ENCODE peak calls at places on chromosomes 12 and 14, in ten cellular contexts. One of them, this sample, is unnamed.

GRCh38 chr14:98858561-98858960 is 413.4 kb downstream of the BCL11B start:
- DNase-seq in AG04450: no peak
- DNase-seq in lower leg skin: peak; percentile 69
- DNase-seq in fibroblast of mammary gland: no peak
- DNase-seq in endothelial cell: no peak
- DNase-seq in GM13977: no peak
- DNase-seq in GM10248: no peak
- DNase-seq in tibial nerve: no peak
- DNase-seq in glutamatergic neuron: no peak
- DNase-seq in BJ: no peak
- DNase-seq in this sample: no peak

GRCh38 chr14:24673534-24674203 is 39.7 kb upstream of the GZMB start:
- DNase-seq in BJ: no peak
- DNase-seq in lower leg skin: no peak
- DNase-seq in endothelial cell: no peak
- DNase-seq in AG04450: no peak
- DNase-seq in fibroblast of mammary gland: no peak
- DNase-seq in GM10248: peak; percentile 17
- DNase-seq in tibial nerve: no peak
- DNase-seq in GM13977: no peak
- DNase-seq in glutamatergic neuron: no peak
- DNase-seq in this sample: no peak

GRCh38 chr12:104356231-104357115 is 52.9 kb downstream of the EID3 start:
- DNase-seq in BJ: no peak
- DNase-seq in AG04450: no peak
- DNase-seq in fibroblast of mammary gland: no peak
- DNase-seq in tibial nerve: no peak
- DNase-seq in GM10248: no peak
- DNase-seq in lower leg skin: peak; percentile 75
- DNase-seq in GM13977: no peak
- DNase-seq in glutamatergic neuron: no peak
- DNase-seq in endothelial cell: no peak
- DNase-seq in this sample: no peak

GRCh38 chr14:69002069-69002468 is 23.0 kb upstream of the ACTN1 start:
- DNase-seq in AG04450: no peak
- DNase-seq in GM10248: no peak
- DNase-seq in tibial nerve: no peak
- DNase-seq in fibroblast of mammary gland: peak; percentile 41
- DNase-seq in glutamatergic neuron: no peak
- DNase-seq in lower leg skin: no peak
- DNase-seq in endothelial cell: peak; percentile 8
- DNase-seq in BJ: no peak
- DNase-seq in GM13977: no peak
- DNase-seq in this sample: no peak

GRCh38 chr14:92676448-92677086 is 71.9 kb downstream of the LGMN start:
- DNase-seq in lower leg skin: no peak
- DNase-seq in GM10248: no peak
- DNase-seq in GM13977: no peak
- DNase-seq in fibroblast of mammary gland: no peak
- DNase-seq in glutamatergic neuron: no peak
- DNase-seq in endothelial cell: no peak
- DNase-seq in BJ: no peak
- DNase-seq in tibial nerve: no peak
- DNase-seq in AG04450: no peak
- DNase-seq in this sample: no peak

GRCh38 chr12:106584104-106585064 is 1.6 kb downstream of the RFX4 start:
- DNase-seq in fibroblast of mammary gland: no peak
- DNase-seq in BJ: no peak
- DNase-seq in glutamatergic neuron: peak; percentile 56
- DNase-seq in AG04450: no peak
- DNase-seq in GM13977: no peak
- DNase-seq in endothelial cell: no peak
- DNase-seq in lower leg skin: no peak
- DNase-seq in GM10248: no peak
- DNase-seq in tibial nerve: no peak
- DNase-seq in this sample: no peak

GRCh38 chr14:65173973-65174693 is 71.8 kb upstream of the MAX start:
- DNase-seq in tibial nerve: no peak
- DNase-seq in GM13977: no peak
- DNase-seq in AG04450: no peak
- DNase-seq in GM10248: no peak
- DNase-seq in glutamatergic neuron: no peak
- DNase-seq in fibroblast of mammary gland: no peak
- DNase-seq in lower leg skin: no peak
- DNase-seq in BJ: no peak
- DNase-seq in endothelial cell: no peak
- DNase-seq in this sample: no peak

GRCh38 chr12:3576891-3577290 is 85.9 kb downstream of the PRMT8 start:
- DNase-seq in glutamatergic neuron: no peak
- DNase-seq in AG04450: no peak
- DNase-seq in lower leg skin: no peak
- DNase-seq in tibial nerve: no peak
- DNase-seq in BJ: no peak
- DNase-seq in GM10248: no peak
- DNase-seq in GM13977: no peak
- DNase-seq in fibroblast of mammary gland: no peak
- DNase-seq in endothelial cell: no peak
- DNase-seq in this sample: no peak

GRCh38 chr12:52023182-52023975 is 16.6 kb downstream of the TAMALIN start:
- DNase-seq in lower leg skin: peak; percentile 98
- DNase-seq in GM13977: peak; percentile 96
- DNase-seq in BJ: no peak
- DNase-seq in GM10248: peak; percentile 92
- DNase-seq in tibial nerve: peak; percentile 84
- DNase-seq in fibroblast of mammary gland: peak; percentile 48
- DNase-seq in AG04450: no peak
- DNase-seq in glutamatergic neuron: peak; percentile 92
- DNase-seq in endothelial cell: peak; percentile 88
- DNase-seq in this sample: peak; percentile 95

GRCh38 chr12:30997685-30998440 is 71.3 kb downstream of the TSPAN11 start:
- DNase-seq in BJ: no peak
- DNase-seq in glutamatergic neuron: peak; percentile 15
- DNase-seq in GM10248: no peak
- DNase-seq in GM13977: no peak
- DNase-seq in tibial nerve: no peak
- DNase-seq in lower leg skin: no peak
- DNase-seq in AG04450: no peak
- DNase-seq in endothelial cell: no peak
- DNase-seq in fibroblast of mammary gland: no peak
- DNase-seq in this sample: no peak

GRCh38 chr12:123389560-123390351 is 5.8 kb downstream of the KMT5A start:
- DNase-seq in lower leg skin: peak; percentile 89
- DNase-seq in tibial nerve: no peak
- DNase-seq in endothelial cell: peak; percentile 28
- DNase-seq in AG04450: no peak
- DNase-seq in GM10248: peak; percentile 76
- DNase-seq in BJ: no peak
- DNase-seq in glutamatergic neuron: peak; percentile 38
- DNase-seq in fibroblast of mammary gland: no peak
- DNase-seq in GM13977: peak; percentile 73
- DNase-seq in this sample: peak; percentile 82

GRCh38 chr14:102512713-102513373 is 3.3 kb upstream of the ANKRD9 start:
- DNase-seq in lower leg skin: no peak
- DNase-seq in tibial nerve: no peak
- DNase-seq in fibroblast of mammary gland: no peak
- DNase-seq in BJ: no peak
- DNase-seq in endothelial cell: no peak
- DNase-seq in glutamatergic neuron: no peak
- DNase-seq in AG04450: no peak
- DNase-seq in GM13977: no peak
- DNase-seq in GM10248: no peak
- DNase-seq in this sample: no peak

GRCh38 chr12:26010293-26010821 is 51.9 kb downstream of the RASSF8 start:
- DNase-seq in GM10248: no peak
- DNase-seq in BJ: no peak
- DNase-seq in tibial nerve: no peak
- DNase-seq in lower leg skin: no peak
- DNase-seq in fibroblast of mammary gland: peak; percentile 43
- DNase-seq in endothelial cell: no peak
- DNase-seq in GM13977: no peak
- DNase-seq in AG04450: no peak
- DNase-seq in glutamatergic neuron: no peak
- DNase-seq in this sample: no peak

GRCh38 chr12:26011099-26011498 is 52.6 kb downstream of the RASSF8 start:
- DNase-seq in lower leg skin: no peak
- DNase-seq in GM10248: no peak
- DNase-seq in tibial nerve: no peak
- DNase-seq in GM13977: no peak
- DNase-seq in glutamatergic neuron: no peak
- DNase-seq in BJ: peak; percentile 81
- DNase-seq in AG04450: peak; percentile 74
- DNase-seq in fibroblast of mammary gland: peak; percentile 93
- DNase-seq in endothelial cell: no peak
- DNase-seq in this sample: no peak

GRCh38 chr12:26009593-26009992 is 51.1 kb downstream of the RASSF8 start:
- DNase-seq in lower leg skin: no peak
- DNase-seq in GM13977: no peak
- DNase-seq in BJ: no peak
- DNase-seq in glutamatergic neuron: no peak
- DNase-seq in tibial nerve: no peak
- DNase-seq in GM10248: no peak
- DNase-seq in fibroblast of mammary gland: no peak
- DNase-seq in endothelial cell: no peak
- DNase-seq in AG04450: no peak
- DNase-seq in this sample: no peak

GRCh38 chr12:26003065-26003464 is 44.6 kb downstream of the RASSF8 start:
- DNase-seq in AG04450: no peak
- DNase-seq in tibial nerve: no peak
- DNase-seq in GM13977: no peak
- DNase-seq in GM10248: no peak
- DNase-seq in lower leg skin: no peak
- DNase-seq in BJ: no peak
- DNase-seq in fibroblast of mammary gland: no peak
- DNase-seq in glutamatergic neuron: no peak
- DNase-seq in endothelial cell: no peak
- DNase-seq in this sample: no peak

DNA sequence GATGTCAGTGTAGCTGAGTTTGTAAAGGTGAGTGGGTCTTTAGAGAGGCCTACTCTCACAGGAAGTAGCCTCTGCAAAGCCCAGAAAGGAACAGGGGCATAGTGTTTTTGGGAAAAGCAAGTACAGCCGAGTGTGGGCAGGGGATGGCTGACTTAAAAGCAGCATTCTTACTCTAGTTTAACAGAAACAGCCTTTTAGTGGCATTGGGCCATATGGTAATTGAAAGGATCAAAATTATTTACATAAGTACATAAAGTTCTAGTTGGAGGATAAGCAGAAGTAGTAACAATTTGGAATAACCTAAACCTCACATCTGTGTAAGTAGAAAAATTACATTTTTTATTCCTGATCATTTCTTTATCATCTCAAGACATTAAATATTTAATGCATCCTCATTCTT is 49.1 kb downstream of the RASSF8 start:
- DNase-seq in fibroblast of mammary gland: no peak
- DNase-seq in tibial nerve: no peak
- DNase-seq in BJ: no peak
- DNase-seq in glutamatergic neuron: no peak
- DNase-seq in AG04450: no peak
- DNase-seq in GM10248: no peak
- DNase-seq in GM13977: no peak
- DNase-seq in endothelial cell: no peak
- DNase-seq in lower leg skin: no peak
- DNase-seq in this sample: no peak
- TF ChIP-seq CTCF in fibroblast of mammary gland: no peak
- TF ChIP-seq CTCF in tibial nerve: no peak
- TF ChIP-seq CTCF in BJ: no peak
- TF ChIP-seq CTCF in glutamatergic neuron: no peak
- TF ChIP-seq CTCF in AG04450: no peak
- TF ChIP-seq CTCF in GM10248: no peak
- TF ChIP-seq CTCF in GM13977: no peak
- TF ChIP-seq CTCF in endothelial cell: no peak
- TF ChIP-seq CTCF in lower leg skin: no peak
- TF ChIP-seq CTCF in this sample: no peak

GRCh38 chr14:54025661-54026060 is 69.0 kb upstream of the BMP4 start:
- DNase-seq in tibial nerve: no peak
- DNase-seq in lower leg skin: no peak
- DNase-seq in fibroblast of mammary gland: peak; percentile 25
- DNase-seq in glutamatergic neuron: no peak
- DNase-seq in BJ: no peak
- DNase-seq in GM13977: no peak
- DNase-seq in AG04450: no peak
- DNase-seq in endothelial cell: no peak
- DNase-seq in GM10248: no peak
- DNase-seq in this sample: no peak
- TF ChIP-seq CTCF in tibial nerve: no peak
- TF ChIP-seq CTCF in lower leg skin: no peak
- TF ChIP-seq CTCF in fibroblast of mammary gland: peak; percentile 38
- TF ChIP-seq CTCF in glutamatergic neuron: no peak
- TF ChIP-seq CTCF in BJ: peak; percentile 43
- TF ChIP-seq CTCF in GM13977: peak; percentile 40
- TF ChIP-seq CTCF in AG04450: peak; percentile 46
- TF ChIP-seq CTCF in endothelial cell: peak; percentile 54
- TF ChIP-seq CTCF in GM10248: peak; percentile 8
- TF ChIP-seq CTCF in this sample: no peak

DNA sequence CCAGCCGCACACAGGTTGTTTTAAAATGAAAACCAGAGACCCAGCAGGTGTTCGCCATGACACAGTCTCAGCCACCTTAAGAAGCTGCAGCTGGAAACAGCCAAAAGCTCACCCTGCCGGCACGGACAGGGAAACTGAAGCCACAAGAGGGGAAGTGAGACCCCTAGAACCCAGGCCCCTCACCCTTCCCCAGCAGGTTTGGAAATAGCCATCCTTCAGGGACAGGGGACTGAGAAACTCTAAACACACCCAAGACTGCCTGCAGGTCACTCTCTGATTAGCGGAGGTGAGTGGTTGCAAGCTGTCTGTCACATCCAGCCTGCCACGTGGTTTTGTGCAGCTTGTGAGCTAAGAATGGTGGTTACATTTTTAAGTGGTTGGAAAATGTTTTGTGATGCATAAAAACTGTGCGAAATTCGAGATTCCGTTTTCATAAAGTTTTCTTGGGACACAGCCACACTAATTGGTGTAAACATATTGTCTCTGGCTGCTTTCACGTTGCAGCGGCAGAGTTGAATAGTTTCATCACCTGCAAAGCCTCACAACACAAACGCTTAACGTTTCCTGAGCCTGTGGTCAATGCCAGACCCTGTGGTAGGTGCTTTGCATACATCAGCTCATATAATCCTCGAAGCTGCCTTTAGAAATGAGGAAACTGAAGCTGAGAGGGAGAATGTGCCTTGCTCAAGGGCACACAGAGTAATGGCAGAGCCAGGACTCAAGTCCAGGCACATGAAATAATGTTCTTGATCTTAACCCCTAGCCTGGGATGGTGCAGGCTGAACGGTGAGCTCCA is 1.7 kb upstream of the SELPLG start:
- DNase-seq in fibroblast of mammary gland: no peak
- DNase-seq in glutamatergic neuron: no peak
- DNase-seq in tibial nerve: no peak
- DNase-seq in AG04450: no peak
- DNase-seq in lower leg skin: peak; percentile 84
- DNase-seq in endothelial cell: no peak
- DNase-seq in GM13977: peak; percentile 80
- DNase-seq in BJ: no peak
- DNase-seq in GM10248: peak; percentile 73
- DNase-seq in this sample: peak; percentile 75
- TF ChIP-seq CTCF in fibroblast of mammary gland: no peak
- TF ChIP-seq CTCF in glutamatergic neuron: no peak
- TF ChIP-seq CTCF in tibial nerve: no peak
- TF ChIP-seq CTCF in AG04450: no peak
- TF ChIP-seq CTCF in lower leg skin: no peak
- TF ChIP-seq CTCF in endothelial cell: no peak
- TF ChIP-seq CTCF in GM13977: no peak
- TF ChIP-seq CTCF in BJ: no peak
- TF ChIP-seq CTCF in GM10248: no peak
- TF ChIP-seq CTCF in this sample: no peak

GRCh38 chr12:108854055-108854452 is 3.3 kb downstream of the SSH1 start:
- DNase-seq in GM13977: no peak
- DNase-seq in lower leg skin: no peak
- DNase-seq in glutamatergic neuron: no peak
- DNase-seq in AG04450: peak; percentile 71
- DNase-seq in GM10248: no peak
- DNase-seq in BJ: peak; percentile 60
- DNase-seq in endothelial cell: no peak
- DNase-seq in fibroblast of mammary gland: peak; percentile 98
- DNase-seq in tibial nerve: no peak
- DNase-seq in this sample: no peak
- TF ChIP-seq CTCF in GM13977: peak; percentile 40
- TF ChIP-seq CTCF in lower leg skin: no peak
- TF ChIP-seq CTCF in glutamatergic neuron: no peak
- TF ChIP-seq CTCF in AG04450: peak; percentile 48
- TF ChIP-seq CTCF in GM10248: peak; percentile 27
- TF ChIP-seq CTCF in BJ: peak; percentile 51
- TF ChIP-seq CTCF in endothelial cell: no peak
- TF ChIP-seq CTCF in fibroblast of mammary gland: peak; percentile 57
- TF ChIP-seq CTCF in tibial nerve: peak; percentile 30
- TF ChIP-seq CTCF in this sample: peak; percentile 8